ENCODE peak calls at places on chromosomes 4 and X, in six cellular contexts. One of them, this sample, is unnamed.

GRCh38 chr4:151922306-151922705 is 161.5 kb upstream of the GATB start:
- DNase-seq in A549: no peak
- DNase-seq in body of pancreas: no peak
- DNase-seq in breast epithelium: no peak
- DNase-seq in ovary: no peak
- DNase-seq in esophagus muscularis mucosa: peak; percentile 31
- DNase-seq in this sample: no peak

GRCh38 chr4:95219109-95219508 is 329.7 kb downstream of the UNC5C start:
- DNase-seq in breast epithelium: no peak
- DNase-seq in body of pancreas: no peak
- DNase-seq in esophagus muscularis mucosa: no peak
- DNase-seq in A549: no peak
- DNase-seq in ovary: no peak
- DNase-seq in this sample: no peak

GRCh38 chr4:3387154-3387942 is 54.4 kb upstream of the HGFAC start:
- DNase-seq in esophagus muscularis mucosa: no peak
- DNase-seq in A549: no peak
- DNase-seq in ovary: no peak
- DNase-seq in breast epithelium: no peak
- DNase-seq in body of pancreas: no peak
- DNase-seq in this sample: no peak

GRCh38 chrX:124406294-124407013 is 60.1 kb downstream of the SH2D1A start:
- DNase-seq in esophagus muscularis mucosa: no peak
- DNase-seq in A549: peak; percentile 68
- DNase-seq in body of pancreas: peak; percentile 33
- DNase-seq in breast epithelium: no peak
- DNase-seq in ovary: no peak
- DNase-seq in this sample: peak; percentile 39

GRCh38 chrX:122220644-122221373 is 963.3 kb upstream of the GRIA3 start:
- DNase-seq in breast epithelium: no peak
- DNase-seq in esophagus muscularis mucosa: no peak
- DNase-seq in A549: no peak
- DNase-seq in ovary: no peak
- DNase-seq in body of pancreas: no peak
- DNase-seq in this sample: no peak

GRCh38 chr4:30068234-30068633 is 651.9 kb upstream of the PCDH7 start:
- DNase-seq in esophagus muscularis mucosa: no peak
- DNase-seq in ovary: no peak
- DNase-seq in A549: no peak
- DNase-seq in breast epithelium: no peak
- DNase-seq in body of pancreas: peak; percentile 6
- DNase-seq in this sample: no peak

GRCh38 chr4:154495867-154496266 is 4.3 kb upstream of the DCHS2 start:
- DNase-seq in A549: no peak
- DNase-seq in ovary: no peak
- DNase-seq in body of pancreas: no peak
- DNase-seq in esophagus muscularis mucosa: peak; percentile 42
- DNase-seq in breast epithelium: no peak
- DNase-seq in this sample: no peak

GRCh38 chrX:72727846-72728245 is 13.7 kb upstream of the PHKA1 start:
- DNase-seq in breast epithelium: no peak
- DNase-seq in ovary: no peak
- DNase-seq in esophagus muscularis mucosa: no peak
- DNase-seq in body of pancreas: no peak
- DNase-seq in A549: no peak
- DNase-seq in this sample: no peak

GRCh38 chrX:132218100-132218807 is 993 bp downstream of the RAP2C start:
- DNase-seq in A549: peak; percentile 91
- DNase-seq in esophagus muscularis mucosa: peak; percentile 92
- DNase-seq in body of pancreas: peak; percentile 85
- DNase-seq in breast epithelium: peak; percentile 71
- DNase-seq in ovary: peak; percentile 84
- DNase-seq in this sample: peak; percentile 65

GRCh38 chr4:8228319-8229250 is 29.5 kb downstream of the SH3TC1 start:
- DNase-seq in A549: peak; percentile 82
- DNase-seq in body of pancreas: peak; percentile 95
- DNase-seq in breast epithelium: no peak
- DNase-seq in esophagus muscularis mucosa: no peak
- DNase-seq in ovary: peak; percentile 80
- DNase-seq in this sample: peak; percentile 72

GRCh38 chr4:25123236-25123635 is 37.0 kb downstream of the SEPSECS start:
- DNase-seq in breast epithelium: no peak
- DNase-seq in body of pancreas: no peak
- DNase-seq in esophagus muscularis mucosa: no peak
- DNase-seq in ovary: no peak
- DNase-seq in A549: no peak
- DNase-seq in this sample: no peak

GRCh38 chrX:118528089-118528753 is 32.6 kb downstream of the DOCK11 start:
- DNase-seq in ovary: no peak
- DNase-seq in body of pancreas: no peak
- DNase-seq in A549: no peak
- DNase-seq in esophagus muscularis mucosa: no peak
- DNase-seq in breast epithelium: no peak
- DNase-seq in this sample: no peak
- TF ChIP-seq POLR2A in ovary: no peak
- TF ChIP-seq POLR2A in body of pancreas: no peak
- TF ChIP-seq POLR2A in A549: no peak
- TF ChIP-seq POLR2A in esophagus muscularis mucosa: no peak
- TF ChIP-seq POLR2A in breast epithelium: no peak
- TF ChIP-seq POLR2A in this sample: no peak

GRCh38 chr4:17336524-17336941 is 175.4 kb downstream of the QDPR start:
- DNase-seq in A549: no peak
- DNase-seq in body of pancreas: no peak
- DNase-seq in breast epithelium: no peak
- DNase-seq in esophagus muscularis mucosa: peak; percentile 75
- DNase-seq in ovary: peak; percentile 26
- DNase-seq in this sample: no peak
- TF ChIP-seq POLR2A in A549: no peak
- TF ChIP-seq POLR2A in body of pancreas: no peak
- TF ChIP-seq POLR2A in breast epithelium: no peak
- TF ChIP-seq POLR2A in esophagus muscularis mucosa: no peak
- TF ChIP-seq POLR2A in ovary: no peak
- TF ChIP-seq POLR2A in this sample: no peak

GRCh38 chrX:17736856-17737706 is at the start of gene SCML1:
- DNase-seq in esophagus muscularis mucosa: peak; percentile 99
- DNase-seq in ovary: peak; percentile 98
- DNase-seq in A549: peak; percentile 98
- DNase-seq in breast epithelium: peak; percentile 96
- DNase-seq in body of pancreas: peak; percentile 99
- DNase-seq in this sample: peak; percentile 30
- TF ChIP-seq POLR2A in esophagus muscularis mucosa: peak; percentile 45
- TF ChIP-seq POLR2A in ovary: peak; percentile 80
- TF ChIP-seq POLR2A in A549: peak; percentile 37
- TF ChIP-seq POLR2A in breast epithelium: peak; percentile 42
- TF ChIP-seq POLR2A in body of pancreas: peak; percentile 74
- TF ChIP-seq POLR2A in this sample: peak; percentile 45

DNA sequence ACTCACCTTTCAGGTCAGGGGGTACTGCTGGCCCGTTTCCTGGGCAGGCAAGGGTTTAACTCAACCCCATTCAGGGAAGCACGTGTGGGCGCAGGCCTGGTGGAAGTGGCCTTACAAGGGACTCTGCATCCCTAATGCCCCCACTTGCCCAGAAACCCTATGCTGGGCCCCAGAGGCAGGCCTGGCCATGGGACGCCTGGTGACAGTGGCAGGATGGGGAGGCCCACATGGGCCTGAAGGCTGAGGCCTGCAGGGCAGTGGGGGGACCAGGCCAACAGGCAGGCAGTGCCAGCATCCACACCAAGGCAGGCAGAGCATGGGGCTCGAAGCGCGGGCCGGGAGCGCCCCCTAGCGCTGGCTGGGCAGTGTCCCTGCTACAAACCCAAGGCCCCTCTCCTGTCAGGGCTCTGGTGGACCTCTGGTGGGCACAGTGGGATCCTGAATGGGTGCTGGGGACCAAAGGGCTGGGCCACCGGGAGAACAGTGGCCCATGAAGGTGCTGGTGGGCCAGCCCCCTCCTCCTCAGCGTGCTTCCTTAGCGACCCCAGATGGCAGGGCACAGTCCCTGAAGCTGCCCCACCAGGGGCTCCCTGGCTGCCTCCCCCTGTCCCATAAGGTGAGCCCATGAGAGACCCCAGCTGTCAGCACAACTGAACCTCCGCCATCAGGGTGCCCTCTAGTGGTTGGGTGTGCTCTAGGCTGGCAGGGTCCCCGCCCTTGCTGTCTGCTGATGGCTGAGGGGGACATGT is 16.8 kb downstream of the FGFR3 start:
- DNase-seq in A549: peak; percentile 72
- DNase-seq in ovary: peak; percentile 47
- DNase-seq in body of pancreas: peak; percentile 79
- DNase-seq in breast epithelium: no peak
- DNase-seq in esophagus muscularis mucosa: no peak
- DNase-seq in this sample: peak; percentile 84
- TF ChIP-seq POLR2A in A549: no peak
- TF ChIP-seq POLR2A in ovary: no peak
- TF ChIP-seq POLR2A in body of pancreas: no peak
- TF ChIP-seq POLR2A in breast epithelium: no peak
- TF ChIP-seq POLR2A in esophagus muscularis mucosa: no peak
- TF ChIP-seq POLR2A in this sample: no peak